ENCODE peak calls at places on chromosomes 12 and 14, in six cellular contexts. T is substantia nigra; I is activated CD4-positive, alpha-beta T cell treated with anti-CD3 and anti-CD28 coated beads, Interleukin-2, amount 50 U/mL, for 4 hours; Q is lung microvascular endothelial cell; H is upper lobe of right lung; C is NK-92 treated with Interleukin-12 subunit alpha and Interleukin-12 subunit beta, amount 100 ng/mL, for 24 hours. F is an unnamed sample.

GRCh38 chr12:86683568-86683991 is 427.4 kb upstream of the MGAT4C start:
- DNase-seq in I (no peak), C (no peak), H (no peak), Q (no peak), T (no peak), F (no peak)

GRCh38 chr12:132065609-132066344 is 78.3 kb downstream of the DDX51 start:
- DNase-seq in C (no peak), H (no peak), T (no peak), I (no peak), Q (no peak), F (no peak)

GRCh38 chr12:15209782-15210181 is 11.4 kb downstream of the RERG start:
- DNase-seq in H (no peak), Q (no peak), T (no peak), C (no peak), I (no peak), F (no peak)

GRCh38 chr12:53048033-53048779 is 1.7 kb upstream of the TNS2 start:
- DNase-seq in H (peak; percentile 89), T (peak; percentile 57), I (no peak), C (no peak), Q (peak; percentile 33), F (peak; percentile 29)

GRCh38 chr14:93269341-93270068 is 62.4 kb downstream of the UBR7 start:
- DNase-seq in C (no peak), Q (peak; percentile 54), T (peak; percentile 26), H (no peak), I (no peak), F (no peak)

GRCh38 chr12:109500406-109501185 is 23.2 kb downstream of the UBE3B start:
- DNase-seq in Q (no peak), I (no peak), T (no peak), C (no peak), H (no peak), F (no peak)

GRCh38 chr12:132284618-132285310 is 44.6 kb downstream of the GALNT9 start:
- DNase-seq in T (no peak), C (no peak), Q (no peak), I (no peak), H (no peak), F (no peak)

GRCh38 chr12:79119796-79120195 is 255.2 kb downstream of the SYT1 start:
- DNase-seq in Q (no peak), I (no peak), T (no peak), C (no peak), H (no peak), F (no peak)

GRCh38 chr12:98758331-98758730 is 113.2 kb downstream of the APAF1 start:
- DNase-seq in I (no peak), H (no peak), C (no peak), Q (no peak), T (peak; percentile 28), F (no peak)

GRCh38 chr12:4217091-4217490 is 56.5 kb upstream of the CCND2 start:
- DNase-seq in H (no peak), I (no peak), C (no peak), Q (no peak), T (no peak), F (no peak)

F was measured in NAMALWA.